ENCODE peak calls at places on chromosome X, in eight cellular contexts. F is PC-9; O is CD8-positive, alpha-beta T cell; D is fibroblast of the aortic adventitia; H is skeletal muscle cell; C is CD4-positive, CD25-positive, alpha-beta regulatory T cell; Y is astrocyte; P is right atrium auricular region. V is an unnamed sample.

GRCh38 chrX:106791495-106791894 is 11.0 kb upstream of the TBC1D8B start:
- DNase-seq in P (no peak), F (no peak), D (peak), C (no peak), H (no peak), Y (no peak), O (no peak), V (no peak)

GRCh38 chrX:131649741-131650140 is 105.9 kb downstream of the OR13H1 start:
- DNase-seq in C (no peak), Y (no peak), F (no peak), P (no peak), D (no peak), H (no peak), O (no peak), V (no peak)

GRCh38 chrX:96102997-96103396 is 581.6 kb upstream of the DIAPH2 start:
- DNase-seq in O (no peak), C (no peak), P (no peak), H (no peak), F (no peak), D (no peak), Y (no peak), V (no peak)

GRCh38 chrX:151801980-151802379 is 67.4 kb downstream of the CNGA2 start:
- DNase-seq in F (peak), C (no peak), P (peak), O (no peak), H (no peak), D (peak), Y (no peak), V (peak)

GRCh38 chrX:30654989-30655607 is 1.9 kb downstream of the GK start:
- DNase-seq in Y (no peak), H (no peak), F (no peak), P (no peak), D (peak), O (no peak), C (no peak), V (no peak)

GRCh38 chrX:137432609-137433008 is 133.3 kb upstream of the ZIC3 start:
- DNase-seq in P (no peak), F (no peak), O (no peak), H (no peak), D (no peak), Y (no peak), C (no peak), V (no peak)

GRCh38 chrX:154094833-154095232 is 2.7 kb downstream of the MECP2 start:
- DNase-seq in O (no peak), H (no peak), D (no peak), C (no peak), F (no peak), P (no peak), Y (no peak), V (no peak)

GRCh38 chrX:154735695-154736393 is 15.0 kb downstream of the GAB3 start:
- DNase-seq in F (no peak), P (no peak), O (no peak), D (peak), H (peak), Y (peak), C (no peak), V (no peak)

GRCh38 chrX:13373027-13373806 is 53.4 kb upstream of the ATXN3L start:
- DNase-seq in F (no peak), H (no peak), O (no peak), P (no peak), C (no peak), Y (peak), D (peak), V (peak)

GRCh38 chrX:28787206-28787605 is 200.0 kb downstream of the IL1RAPL1 start:
- DNase-seq in C (no peak), O (no peak), F (peak), H (peak), Y (peak), P (no peak), D (peak), V (no peak)

GRCh38 chrX:97021680-97022079 is 138.0 kb downstream of the RPA4 start:
- DNase-seq in F (no peak), C (no peak), D (peak), Y (peak), O (no peak), P (no peak), H (peak), V (no peak)

GRCh38 chrX:130719399-130719798 is 183.6 kb downstream of the ENOX2 start:
- DNase-seq in P (no peak), F (no peak), Y (no peak), D (no peak), C (no peak), H (no peak), O (no peak), V (no peak)

GRCh38 chrX:70255452-70255851 is 4.6 kb downstream of the P2RY4 start:
- DNase-seq in Y (no peak), P (no peak), O (no peak), D (no peak), F (no peak), C (no peak), H (no peak), V (no peak)

GRCh38 chrX:56783450-56783831 is 54.4 kb downstream of the NBDY start:
- DNase-seq in C (peak), D (peak), F (no peak), Y (no peak), O (no peak), H (no peak), P (peak), V (no peak)

GRCh38 chrX:104370089-104370488 is 115.4 kb upstream of the ESX1 start:
- DNase-seq in C (no peak), H (no peak), F (peak), D (no peak), Y (no peak), O (no peak), P (no peak), V (peak)

GRCh38 chrX:38273453-38273852 is 52.8 kb upstream of the SRPX start:
- DNase-seq in O (no peak), C (no peak), F (no peak), H (no peak), P (no peak), Y (no peak), D (no peak), V (no peak)

GRCh38 chrX:78886550-78886949 is 58.6 kb upstream of the P2RY10 start:
- DNase-seq in D (peak), H (no peak), C (peak), P (no peak), O (no peak), F (no peak), Y (no peak), V (no peak)

GRCh38 chrX:95903490-95903889 is 781.2 kb upstream of the DIAPH2 start:
- DNase-seq in D (no peak), O (no peak), P (no peak), H (no peak), Y (no peak), F (no peak), C (no peak), V (no peak)

GRCh38 chrX:9166566-9166909 is 132.6 kb upstream of the FAM9B start:
- DNase-seq in Y (peak), H (no peak), O (no peak), C (no peak), D (no peak), P (no peak), F (no peak), V (no peak)

GRCh38 chrX:103248553-103248952 is 6.4 kb downstream of the TCEAL8 start:
- DNase-seq in D (peak), Y (peak), F (no peak), C (peak), H (no peak), P (no peak), O (no peak), V (no peak)

GRCh38 chrX:19640063-19640462 is 124.8 kb upstream of the MAP3K15 start:
- DNase-seq in C (no peak), D (no peak), F (no peak), P (no peak), Y (no peak), H (no peak), O (no peak), V (no peak)

GRCh38 chrX:11968991-11969390 is 169.3 kb upstream of the FRMPD4 start:
- DNase-seq in Y (peak), F (no peak), C (no peak), P (no peak), O (no peak), D (peak), H (no peak), V (no peak)

GRCh38 chrX:136397001-136397400 is 90.7 kb upstream of the BRS3 start:
- DNase-seq in O (no peak), D (no peak), H (no peak), C (no peak), F (peak), Y (no peak), P (no peak), V (no peak)

GRCh38 chrX:77693594-77693993 is 92.4 kb downstream of the ATRX start:
- DNase-seq in F (no peak), O (no peak), H (no peak), P (no peak), C (no peak), Y (no peak), D (no peak), V (no peak)

GRCh38 chrX:78098108-78098507 is 5.9 kb upstream of the PGK1 start:
- DNase-seq in C (no peak), Y (no peak), O (no peak), F (no peak), H (no peak), D (no peak), P (no peak), V (no peak)

GRCh38 chrX:7110821-7111276 is 36.7 kb upstream of the STS start:
- DNase-seq in H (no peak), P (no peak), C (no peak), O (no peak), F (peak), Y (no peak), D (no peak), V (no peak)

GRCh38 chrX:7108995-7109634 is 38.4 kb upstream of the STS start:
- DNase-seq in P (no peak), H (no peak), O (no peak), F (no peak), C (no peak), D (no peak), Y (peak), V (no peak)

GRCh38 chrX:7112071-7112470 is 35.4 kb upstream of the STS start:
- DNase-seq in D (no peak), F (no peak), H (no peak), C (no peak), P (no peak), Y (no peak), O (no peak), V (no peak)

GRCh38 chrX:7111518-7111917 is 36.0 kb upstream of the STS start:
- DNase-seq in H (no peak), Y (no peak), F (no peak), O (no peak), C (no peak), P (no peak), D (no peak), V (no peak)

GRCh38 chrX:7109838-7110793 is 37.4 kb upstream of the STS start:
- DNase-seq in D (no peak), C (no peak), F (no peak), O (no peak), H (no peak), Y (no peak), P (no peak), V (no peak)
- H3K4me3 ChIP-seq in D (no peak), C (no peak), F (no peak), O (no peak), H (no peak), Y (no peak), P (no peak), V (no peak)

DNA sequence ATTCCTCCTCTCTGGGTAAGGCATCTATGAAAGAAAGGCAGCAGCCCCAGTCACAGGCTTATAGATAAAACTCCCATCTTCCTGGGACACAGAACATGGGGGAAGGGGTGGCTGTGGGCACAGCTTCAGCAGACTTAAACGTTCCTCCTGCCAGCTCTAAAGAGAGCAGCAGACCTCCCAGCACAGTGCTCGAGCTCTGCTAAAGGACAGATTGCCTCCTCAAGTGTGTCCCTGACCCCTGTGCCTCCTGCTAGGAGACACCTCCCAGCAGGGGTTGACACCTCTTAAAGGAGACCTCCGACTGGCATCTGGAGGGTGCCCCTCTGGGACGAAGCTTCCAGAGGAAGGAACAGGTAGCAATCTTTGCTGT is 89.9 kb downstream of the EFHC2 start:
- DNase-seq in D (no peak), O (no peak), F (no peak), Y (no peak), H (no peak), C (no peak), P (no peak), V (no peak)
- H3K4me3 ChIP-seq in D (no peak), O (peak), F (no peak), Y (no peak), H (no peak), C (peak), P (peak), V (no peak)

GRCh38 chrX:115562492-115562872 is 1.5 kb downstream of the PLS3 start:
- DNase-seq in C (no peak), Y (peak), D (peak), F (peak), H (no peak), O (no peak), P (no peak), V (no peak)
- H3K4me3 ChIP-seq in C (no peak), Y (peak), D (peak), F (peak), H (peak), O (no peak), P (peak), V (peak)

DNA sequence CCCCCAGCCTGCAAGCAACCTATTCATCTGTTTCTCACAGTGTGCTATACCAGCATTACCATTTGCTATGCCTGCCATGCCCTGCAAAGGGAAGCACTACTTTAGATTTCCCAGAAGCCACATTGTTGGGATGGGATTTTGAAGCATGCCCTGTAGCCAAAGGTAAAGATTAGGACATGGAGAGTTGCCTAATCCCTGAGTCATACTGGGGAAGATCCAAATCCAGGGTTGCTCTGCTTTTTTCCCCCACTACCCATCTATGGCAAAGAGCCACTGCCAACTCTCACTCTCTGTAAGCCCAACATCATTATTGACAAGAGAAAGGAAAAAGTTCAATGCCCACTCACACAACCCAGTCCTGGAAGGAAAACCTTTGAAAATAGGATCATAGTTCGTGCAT is 36.7 kb upstream of the TMEM164 start:
- DNase-seq in Y (no peak), P (no peak), F (no peak), C (no peak), H (peak), D (peak), O (no peak), V (no peak)
- H3K4me3 ChIP-seq in Y (no peak), P (no peak), F (no peak), C (no peak), H (no peak), D (no peak), O (no peak), V (no peak)

GRCh38 chrX:40084471-40084870 is 13.3 kb downstream of the BCOR start:
- DNase-seq in H (no peak), O (no peak), F (no peak), P (no peak), C (no peak), D (no peak), Y (no peak), V (no peak)
- H3K4me3 ChIP-seq in H (no peak), O (peak), F (no peak), P (no peak), C (peak), D (no peak), Y (no peak), V (peak)

DNA sequence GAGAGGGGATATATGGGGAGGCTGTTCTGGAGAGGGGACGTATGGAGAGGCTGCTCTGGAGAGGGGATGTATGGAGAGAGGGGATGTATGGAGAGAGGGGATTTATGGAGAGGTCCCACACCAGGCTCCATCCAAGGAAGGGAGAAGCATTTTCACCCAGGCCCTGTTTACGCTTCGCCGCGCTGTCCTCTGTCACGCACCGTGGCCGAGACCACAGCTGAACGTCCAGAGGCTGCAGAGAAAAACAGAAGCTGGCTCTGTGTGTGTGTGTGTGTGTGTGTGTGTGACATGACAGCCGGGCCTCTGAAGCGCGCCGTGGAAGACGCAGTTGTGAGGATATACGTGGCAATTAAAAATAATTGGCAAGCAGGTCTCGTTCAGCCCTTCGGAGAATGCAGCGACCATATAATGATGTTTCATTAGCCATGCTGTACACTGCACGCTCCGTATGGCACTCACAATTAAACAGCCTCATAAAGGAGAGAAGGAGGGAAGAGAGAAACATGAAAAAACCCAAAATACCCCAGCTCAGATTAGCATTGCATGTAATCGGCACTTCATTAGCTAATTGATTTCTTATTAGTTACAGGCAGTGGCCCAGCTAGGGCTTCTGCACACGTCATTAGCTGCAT is 74.9 kb upstream of the SHOX start:
- DNase-seq in C (no peak), P (no peak), O (no peak), D (no peak), Y (no peak), H (no peak), F (no peak), V (no peak)
- H3K4me3 ChIP-seq in C (no peak), P (no peak), O (no peak), D (no peak), Y (no peak), H (no peak), F (no peak), V (no peak)